ENCODE peak calls at places on chromosomes 1 and 21, in six cellular contexts. A is mucosa of descending colon, I is keratinocyte, F is neural progenitor cell, Z is nephron progenitor cell, P is epithelial cell of esophagus. D is an unnamed sample.

GRCh38 chr21:27423906-27424595 is 457.2 kb upstream of the ADAMTS5 start:
- DNase-seq in F (no peak), I (no peak), Z (no peak), A (no peak), P (peak), D (no peak)

GRCh38 chr1:6241887-6242740 is 1.9 kb upstream of the HES3 start:
- DNase-seq in F (peak), I (no peak), Z (peak), P (no peak), A (no peak), D (no peak)

GRCh38 chr1:200530551-200531261 is 89.8 kb downstream of the KIF14 start:
- DNase-seq in I (no peak), Z (peak), A (no peak), F (no peak), P (no peak), D (no peak)

GRCh38 chr1:197732187-197732586 is 43.1 kb downstream of the DENND1B start:
- DNase-seq in Z (no peak), P (no peak), F (no peak), A (no peak), I (no peak), D (no peak)

GRCh38 chr21:14243877-14244276 is 27.9 kb downstream of the RBM11 start:
- DNase-seq in A (no peak), Z (no peak), F (no peak), P (peak), I (no peak), D (no peak)

GRCh38 chr1:81111818-81112217 is 688.9 kb upstream of the ADGRL2 start:
- DNase-seq in Z (no peak), A (no peak), I (no peak), F (no peak), P (peak), D (no peak)

GRCh38 chr1:234619071-234619480 is 9.1 kb upstream of the IRF2BP2 start:
- DNase-seq in I (no peak), Z (no peak), P (peak), A (no peak), F (no peak), D (no peak)

GRCh38 chr1:177847843-177848242 is 122.0 kb downstream of the SEC16B start:
- DNase-seq in P (peak), I (peak), A (no peak), Z (no peak), F (no peak), D (no peak)

GRCh38 chr1:110218739-110219138 is 8.6 kb downstream of the KCNC4 start:
- DNase-seq in Z (peak), F (peak), A (no peak), P (no peak), I (no peak), D (peak)

GRCh38 chr1:3055051-3055450 is 14.0 kb upstream of the PRDM16 start:
- DNase-seq in P (no peak), I (no peak), F (no peak), Z (no peak), A (no peak), D (no peak)

GRCh38 chr1:111739222-111739983 is at the start of gene INKA2:
- DNase-seq in I (peak), P (peak), A (peak), Z (peak), F (peak), D (peak)
- TF ChIP-seq CTCF in I (peak), P (no peak), A (no peak), Z (no peak), F (no peak), D (no peak)

DNA sequence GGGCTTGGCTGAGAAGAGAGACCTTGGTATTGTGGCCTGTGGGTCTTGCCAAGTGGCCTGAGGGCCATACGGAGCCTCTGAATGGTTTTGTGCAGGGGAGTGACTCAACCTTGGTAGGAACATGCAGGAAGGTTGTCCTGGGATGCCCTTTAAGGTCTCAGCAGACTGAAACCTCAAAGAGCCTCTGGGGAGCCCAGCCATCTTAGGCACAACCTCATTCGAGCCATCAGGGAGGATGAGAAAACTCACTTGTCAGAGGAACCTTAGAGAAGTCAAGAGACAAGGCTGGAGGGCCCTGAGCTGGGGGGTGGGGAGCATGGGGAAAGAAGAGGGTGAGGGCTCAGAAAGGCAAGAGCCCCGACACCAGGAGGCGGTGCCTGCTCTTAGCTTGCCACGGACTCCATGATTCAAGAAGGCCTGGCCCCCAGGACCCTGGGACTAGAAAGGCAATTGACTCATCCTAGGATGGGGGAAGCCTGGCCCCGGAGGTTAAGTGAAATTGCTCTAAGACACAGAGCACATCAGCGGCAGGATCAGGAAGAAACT is 13.0 kb downstream of the IFI6 start:
- DNase-seq in A (no peak), F (peak), Z (no peak), I (peak), P (peak), D (no peak)
- TF ChIP-seq CTCF in A (no peak), F (no peak), Z (no peak), I (no peak), P (no peak), D (no peak)

GRCh38 chr1:166822385-166822784 is 16.9 kb upstream of the POGK start:
- DNase-seq in F (no peak), Z (no peak), P (no peak), A (no peak), I (no peak), D (no peak)
- TF ChIP-seq CTCF in F (peak), Z (peak), P (peak), A (no peak), I (no peak), D (peak)

DNA sequence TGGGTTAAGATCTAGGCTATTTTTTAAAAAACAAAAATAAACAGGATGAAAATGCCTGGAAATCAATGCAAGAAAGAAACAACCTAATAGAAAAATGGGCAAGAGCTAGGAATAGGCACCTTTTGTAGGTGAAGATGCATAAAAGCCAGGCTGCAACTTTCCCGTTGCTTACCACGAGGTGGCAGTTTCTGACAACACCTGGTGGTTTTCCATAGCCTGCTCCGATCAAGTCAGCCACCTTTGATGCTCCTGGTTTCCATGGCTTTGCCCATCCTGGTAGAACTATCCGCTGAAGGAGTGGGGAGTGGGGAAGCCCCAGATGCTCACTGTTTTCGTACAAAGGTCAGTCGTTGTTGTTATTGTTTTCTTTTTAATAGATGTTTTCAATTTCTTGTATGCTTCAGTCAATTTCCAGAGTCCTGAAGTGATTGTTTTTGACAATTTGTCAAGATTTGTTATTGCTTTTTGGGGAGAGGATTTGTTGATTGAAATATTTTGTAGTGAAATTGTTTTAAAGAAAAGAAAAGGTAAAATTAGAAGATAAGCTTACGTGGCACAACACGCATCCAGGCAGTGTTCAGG is 24.1 kb downstream of the UBE2Q1 start:
- DNase-seq in I (no peak), F (peak), P (peak), A (peak), Z (peak), D (no peak)
- TF ChIP-seq CTCF in I (peak), F (peak), P (peak), A (peak), Z (peak), D (no peak)

DNA sequence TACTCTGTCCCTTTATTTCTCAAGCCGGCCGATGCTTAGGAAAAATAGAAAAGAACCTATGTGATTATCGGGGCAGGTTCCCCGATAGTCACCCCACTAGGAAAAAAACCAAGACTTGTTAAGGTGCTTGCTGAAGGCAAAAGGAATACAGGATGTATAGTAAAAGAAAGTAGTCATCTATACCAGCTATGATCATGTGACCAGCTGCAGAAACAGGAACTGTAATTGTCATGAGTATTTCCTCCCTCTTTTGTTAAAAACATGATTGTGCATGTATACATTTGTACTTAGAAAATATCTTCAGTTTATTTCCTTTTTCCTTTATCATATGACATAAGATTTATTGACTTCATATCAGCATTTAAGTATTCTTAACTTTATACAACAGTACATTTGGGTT is 30.5 kb downstream of the PIGK start:
- DNase-seq in F (no peak), Z (no peak), P (peak), A (no peak), I (no peak), D (no peak)
- TF ChIP-seq CTCF in F (no peak), Z (no peak), P (no peak), A (no peak), I (no peak), D (no peak)